ENCODE peak calls at places on chromosomes 7 and 10, in four cellular contexts. G, V, I and F are unnamed samples.

GRCh38 chr7:155396661-155397060 is 61.3 kb upstream of the EN2 start:
- DNase-seq in I (no peak), G (no peak), V (no peak), F (no peak)

GRCh38 chr10:101467286-101467770 is 113.4 kb downstream of the BTRC start:
- DNase-seq in I (peak), G (peak), V (no peak), F (peak)

GRCh38 chr10:112842832-112843360 is 107.2 kb upstream of the TCF7L2 start:
- DNase-seq in V (no peak), I (no peak), G (peak), F (peak)

GRCh38 chr10:61812920-61813319 is 88.6 kb upstream of the ARID5B start:
- DNase-seq in I (no peak), G (no peak), V (no peak), F (no peak)

GRCh38 chr7:95590387-95591248 is 5.7 kb downstream of the PDK4 start:
- DNase-seq in V (no peak), I (no peak), G (no peak), F (no peak)

GRCh38 chr10:119461923-119462322 is 80.6 kb downstream of the RGS10 start:
- DNase-seq in V (no peak), G (no peak), I (no peak), F (no peak)

GRCh38 chr7:91557789-91558396 is 293.7 kb downstream of the FZD1 start:
- DNase-seq in G (peak), V (no peak), I (peak), F (peak)

GRCh38 chr7:68733219-68734143 is 864.8 kb upstream of the AUTS2 start:
- DNase-seq in G (no peak), I (no peak), V (no peak), F (no peak)

GRCh38 chr10:95841711-95842498 is 65.9 kb upstream of the CC2D2B start:
- DNase-seq in G (peak), I (peak), V (no peak), F (peak)

GRCh38 chr7:118264836-118265235 is 40.3 kb downstream of the ANKRD7 start:
- DNase-seq in G (no peak), I (no peak), V (no peak), F (peak)

GRCh38 chr10:69451784-69452251 is 553 bp downstream of the TSPAN15 start:
- DNase-seq in V (no peak), I (peak), G (no peak), F (no peak)

GRCh38 chr10:86671985-86672710 is 3.8 kb downstream of the LDB3 start:
- DNase-seq in G (no peak), I (no peak), V (peak), F (no peak)

GRCh38 chr7:124101173-124101768 is 68.4 kb upstream of the TMEM229A start:
- DNase-seq in G (peak), V (no peak), I (peak), F (peak)

GRCh38 chr10:62811159-62811875 is 4.8 kb downstream of the EGR2 start:
- DNase-seq in V (no peak), G (no peak), I (no peak), F (no peak)

GRCh38 chr10:81873932-81874816 is 820 bp upstream of the NRG3 start:
- DNase-seq in V (peak), G (peak), I (no peak), F (peak)

GRCh38 chr7:155119801-155120382 is 49.8 kb downstream of the HTR5A start:
- DNase-seq in V (no peak), G (peak), I (peak), F (no peak)

GRCh38 chr10:13718820-13719219 is 132.1 kb downstream of the PRPF18 start:
- DNase-seq in I (no peak), G (no peak), V (no peak), F (no peak)

GRCh38 chr10:88990528-88991160 is at the start of gene FAS:
- DNase-seq in G (peak), V (peak), I (peak), F (peak)

GRCh38 chr10:70774810-70775678 is 10.1 kb downstream of the TBATA start:
- DNase-seq in I (no peak), G (no peak), V (no peak), F (no peak)

GRCh38 chr10:60352105-60352504 is 37.6 kb downstream of the ANK3 start:
- DNase-seq in V (no peak), I (no peak), G (no peak), F (no peak)

GRCh38 chr10:62046522-62047239 is 145.2 kb downstream of the ARID5B start:
- DNase-seq in V (peak), I (peak), G (peak), F (peak)

GRCh38 chr10:62136931-62137330 is 131.7 kb downstream of the RTKN2 start:
- DNase-seq in I (peak), G (peak), V (no peak), F (peak)

GRCh38 chr10:132538790-132539421 is 1.3 kb downstream of the INPP5A start:
- DNase-seq in V (peak), G (no peak), I (peak), F (no peak)

GRCh38 chr7:130732980-130733865 is 784 bp downstream of the KLF14 start:
- DNase-seq in I (peak), G (no peak), V (peak), F (peak)

GRCh38 chr7:77679608-77680007 is 16.7 kb upstream of the RSBN1L start:
- DNase-seq in G (no peak), V (no peak), I (no peak), F (no peak)